ENCODE peak calls at places on chromosome 1, in ten cellular contexts. P, E, L, R, W, N, K, B, X and Q are unnamed samples.

GRCh38 chr1:21624577-21625389 is 44.4 kb downstream of the RAP1GAP start:
- DNase-seq in R (no peak), B (no peak), K (no peak), E (no peak), N (no peak), X (no peak), W (no peak), P (no peak), L (no peak), Q (no peak)

GRCh38 chr1:246068619-246069509 is 438.2 kb downstream of the SMYD3 start:
- DNase-seq in P (no peak), K (no peak), R (no peak), L (no peak), W (no peak), E (no peak), X (no peak), N (no peak), B (no peak), Q (no peak)

GRCh38 chr1:233998926-233999325 is 94.5 kb downstream of the SLC35F3 start:
- DNase-seq in E (no peak), K (no peak), P (no peak), X (peak; percentile 22), R (no peak), B (no peak), N (no peak), L (no peak), W (no peak), Q (no peak)

GRCh38 chr1:22038036-22038435 is 14.5 kb upstream of the CDC42 start:
- DNase-seq in W (no peak), N (no peak), E (no peak), R (no peak), P (no peak), L (no peak), B (no peak), X (no peak), K (no peak), Q (no peak)

GRCh38 chr1:159005676-159006075 is 4.0 kb upstream of the IFI16 start:
- DNase-seq in L (no peak), X (no peak), E (no peak), K (no peak), B (no peak), W (no peak), R (no peak), P (no peak), N (no peak), Q (no peak)

GRCh38 chr1:19892628-19893168 is 10.5 kb downstream of the OTUD3 start:
- DNase-seq in K (no peak), L (no peak), X (no peak), W (no peak), B (no peak), R (no peak), N (no peak), E (no peak), P (no peak), Q (no peak)

GRCh38 chr1:11422701-11423100 is 56.3 kb upstream of the DISP3 start:
- DNase-seq in P (no peak), B (no peak), L (no peak), K (no peak), W (no peak), N (no peak), X (no peak), E (no peak), R (no peak), Q (no peak)

GRCh38 chr1:63746129-63746864 is 27.5 kb upstream of the ROR1 start:
- DNase-seq in P (no peak), B (no peak), R (no peak), N (no peak), L (no peak), E (no peak), K (peak; percentile 26), X (no peak), W (no peak), Q (no peak)

GRCh38 chr1:152870831-152871730 is 7.0 kb upstream of the SMCP start:
- DNase-seq in X (peak; percentile 32), P (no peak), R (no peak), K (peak; percentile 38), B (peak; percentile 18), E (no peak), L (no peak), N (no peak), W (peak; percentile 25), Q (no peak)

GRCh38 chr1:21764615-21765423 is 18.1 kb downstream of the USP48 start:
- DNase-seq in E (no peak), X (no peak), N (no peak), P (peak; percentile 84), L (no peak), W (peak; percentile 35), B (no peak), R (no peak), K (no peak), Q (peak; percentile 94)

GRCh38 chr1:161725888-161726630 is 4.7 kb downstream of the FCRLB start:
- DNase-seq in K (peak; percentile 42), L (peak; percentile 74), W (peak; percentile 60), B (no peak), R (peak; percentile 36), X (peak; percentile 57), P (peak; percentile 71), N (no peak), E (peak; percentile 38), Q (no peak)

GRCh38 chr1:48978413-48978812 is 201.7 kb upstream of the BEND5 start:
- DNase-seq in X (no peak), N (no peak), L (no peak), B (no peak), R (no peak), E (no peak), K (no peak), P (no peak), W (no peak), Q (no peak)

GRCh38 chr1:180577361-180577760 is 18.6 kb downstream of the OVAAL start:
- DNase-seq in P (no peak), K (no peak), R (no peak), B (no peak), X (no peak), N (no peak), E (no peak), W (no peak), L (no peak), Q (no peak)

GRCh38 chr1:17581389-17582123 is 42.1 kb downstream of the ARHGEF10L start:
- DNase-seq in E (no peak), L (no peak), N (no peak), X (no peak), W (no peak), B (no peak), R (peak; percentile 47), K (no peak), P (no peak), Q (no peak)

GRCh38 chr1:198220428-198220827 is 63.6 kb downstream of the NEK7 start:
- DNase-seq in L (no peak), N (no peak), B (peak; percentile 36), W (no peak), E (no peak), P (no peak), K (no peak), R (no peak), X (no peak), Q (no peak)

GRCh38 chr1:48661726-48662483 is 114.8 kb downstream of the BEND5 start:
- DNase-seq in N (peak; percentile 75), K (no peak), B (no peak), R (no peak), L (no peak), E (no peak), W (no peak), X (no peak), P (no peak), Q (no peak)

GRCh38 chr1:167645161-167645560 is 15.1 kb downstream of the RCSD1 start:
- DNase-seq in E (no peak), B (no peak), P (no peak), R (no peak), W (no peak), N (no peak), L (no peak), X (no peak), K (no peak), Q (no peak)

DNA sequence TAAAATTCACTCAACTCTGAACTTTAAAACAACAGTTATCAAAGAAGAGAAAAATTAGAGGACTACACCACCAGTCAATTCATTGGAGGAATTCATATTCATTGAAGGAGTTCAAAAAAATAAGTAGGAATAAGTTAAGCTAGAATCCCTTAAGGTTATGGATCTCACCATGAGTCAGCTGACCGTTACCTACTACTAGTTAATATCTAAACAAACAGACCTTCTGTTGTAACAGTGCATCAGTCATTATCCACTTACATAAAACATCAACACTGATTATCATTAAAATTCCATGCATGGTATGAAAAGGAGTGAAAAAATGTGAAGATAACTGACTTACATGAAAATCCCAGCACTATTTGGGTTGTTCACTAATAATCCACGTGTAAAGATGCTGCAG is 44.9 kb downstream of the FOXJ3 start:
- DNase-seq in E (no peak), X (no peak), W (no peak), K (no peak), P (no peak), N (no peak), L (no peak), R (no peak), B (no peak), Q (no peak)
- TF ChIP-seq CTCF in E (no peak), X (no peak), W (no peak), K (no peak), P (no peak), N (no peak), L (no peak), R (no peak), B (no peak), Q (no peak)

GRCh38 chr1:96979287-96979686 is 257.7 kb downstream of the PTBP2 start:
- DNase-seq in E (no peak), B (no peak), K (no peak), W (no peak), X (no peak), L (no peak), R (no peak), P (no peak), N (no peak), Q (no peak)
- TF ChIP-seq CTCF in E (no peak), B (no peak), K (no peak), W (no peak), X (no peak), L (no peak), R (no peak), P (no peak), N (no peak), Q (no peak)

GRCh38 chr1:10338047-10338446 is 60.8 kb upstream of the PGD start:
- DNase-seq in L (no peak), P (no peak), W (peak; percentile 48), R (peak; percentile 63), B (peak; percentile 15), E (peak; percentile 38), N (no peak), X (peak; percentile 61), K (peak; percentile 66), Q (no peak)
- TF ChIP-seq CTCF in L (peak; percentile 62), P (peak; percentile 67), W (peak; percentile 60), R (peak; percentile 62), B (peak; percentile 91), E (peak; percentile 45), N (peak; percentile 71), X (peak; percentile 32), K (no peak), Q (peak; percentile 35)

DNA sequence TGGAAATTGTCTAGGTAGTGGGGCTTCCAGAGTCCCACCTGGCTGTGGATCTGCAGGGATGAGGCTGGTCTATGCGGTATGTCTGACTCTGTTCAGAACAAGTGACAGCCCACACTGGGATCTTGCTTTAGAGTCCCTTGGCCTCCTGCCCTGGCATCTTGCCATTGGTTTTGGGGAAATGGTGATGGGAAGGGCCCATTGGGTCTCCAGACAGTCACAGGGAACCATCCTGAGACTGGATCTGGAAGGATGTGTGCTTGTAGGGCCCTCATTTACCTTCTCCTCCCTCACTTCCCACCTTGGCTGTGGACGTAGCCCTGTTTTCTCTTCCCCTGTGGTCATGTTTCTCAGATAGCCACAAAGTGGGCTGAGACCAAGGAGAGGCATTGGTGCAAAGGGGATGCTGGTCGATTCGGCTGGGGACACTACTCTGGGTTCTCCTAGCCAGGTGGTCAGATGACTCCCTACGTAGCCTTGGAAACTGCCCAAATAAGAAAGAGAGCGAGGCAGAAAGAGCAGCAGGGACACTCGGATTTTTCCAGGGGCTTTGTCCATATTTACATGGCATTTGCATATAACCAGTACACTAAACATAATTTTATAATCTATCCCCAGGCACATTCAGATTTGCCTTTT is 15.1 kb downstream of the SOX13 start:
- DNase-seq in B (no peak), E (no peak), X (no peak), N (no peak), W (no peak), K (no peak), L (no peak), R (no peak), P (no peak), Q (no peak)
- TF ChIP-seq CTCF in B (no peak), E (no peak), X (no peak), N (no peak), W (no peak), K (no peak), L (no peak), R (no peak), P (no peak), Q (no peak)